ENCODE peak calls at places on chromosomes 2 and 18, in ten cellular contexts. D is IMR-90, X is endothelial cell of umbilical vein, K is astrocyte of the spinal cord, Z is A549, N is mammary epithelial cell, R is HCT116, C is epithelial cell of proximal tubule, Q is progenitor cell of endocrine pancreas, O is ascending aorta. P is an unnamed sample.

GRCh38 chr2:235689427-235689853 is 195.6 kb downstream of the AGAP1 start:
- DNase-seq in D (no peak), X (no peak), K (no peak), Z (no peak), N (no peak), R (no peak), C (no peak), Q (no peak), O (no peak), P (no peak)

GRCh38 chr2:64859208-64860161 is 129.7 kb upstream of the SLC1A4 start:
- DNase-seq in D (peak), X (peak), K (peak), Z (peak), N (peak), R (peak), C (peak), Q (peak), O (peak), P (no peak)

GRCh38 chr2:67065046-67065445 is 332.1 kb upstream of the ETAA1 start:
- DNase-seq in D (no peak), X (no peak), K (no peak), Z (no peak), N (no peak), R (no peak), C (no peak), Q (no peak), O (no peak), P (no peak)

GRCh38 chr18:46497129-46497528 is 159.9 kb downstream of the LOXHD1 start:
- DNase-seq in D (no peak), X (no peak), K (peak), Z (no peak), N (peak), R (no peak), C (no peak), Q (peak), O (no peak), P (no peak)

GRCh38 chr2:84247532-84247931 is 211.5 kb downstream of the SUCLG1 start:
- DNase-seq in D (no peak), X (no peak), K (no peak), Z (no peak), N (peak), R (no peak), C (peak), Q (no peak), O (no peak), P (no peak)

GRCh38 chr2:26537069-26537825 is 59.3 kb upstream of the OTOF start:
- DNase-seq in D (no peak), X (no peak), K (no peak), Z (no peak), N (no peak), R (no peak), C (no peak), Q (no peak), O (peak), P (no peak)

GRCh38 chr2:46000660-46001059 is 296.5 kb upstream of the EPAS1 start:
- DNase-seq in D (no peak), X (no peak), K (no peak), Z (no peak), N (no peak), R (no peak), C (no peak), Q (no peak), O (no peak), P (no peak)

GRCh38 chr2:64730551-64731305 is 77.0 kb upstream of the SERTAD2 start:
- DNase-seq in D (peak), X (peak), K (peak), Z (no peak), N (peak), R (no peak), C (peak), Q (no peak), O (peak), P (no peak)

GRCh38 chr18:79321625-79322024 is 74.1 kb upstream of the NFATC1 start:
- DNase-seq in D (peak), X (no peak), K (no peak), Z (no peak), N (no peak), R (no peak), C (no peak), Q (no peak), O (no peak), P (no peak)

GRCh38 chr2:168758970-168759820 is 43.2 kb upstream of the NOSTRIN start:
- DNase-seq in D (peak), X (peak), K (peak), Z (peak), N (peak), R (peak), C (no peak), Q (no peak), O (no peak), P (no peak)

GRCh38 chr2:80050246-80050645 is 254.3 kb downstream of the LRRTM1 start:
- DNase-seq in D (peak), X (no peak), K (no peak), Z (no peak), N (no peak), R (no peak), C (no peak), Q (no peak), O (no peak), P (no peak)

GRCh38 chr2:225074366-225074765 is 32.1 kb upstream of the DOCK10 start:
- DNase-seq in D (no peak), X (no peak), K (peak), Z (no peak), N (no peak), R (no peak), C (no peak), Q (no peak), O (no peak), P (no peak)

GRCh38 chr2:33583194-33583938 is 15.7 kb downstream of the FAM98A start:
- DNase-seq in D (peak), X (peak), K (peak), Z (no peak), N (peak), R (no peak), C (no peak), Q (no peak), O (no peak), P (no peak)

GRCh38 chr2:72863046-72863445 is 24.2 kb upstream of the SPR start:
- DNase-seq in D (no peak), X (no peak), K (no peak), Z (no peak), N (no peak), R (no peak), C (no peak), Q (no peak), O (no peak), P (no peak)

GRCh38 chr2:219719521-219719920 is 92.1 kb downstream of the SLC4A3 start:
- DNase-seq in D (no peak), X (no peak), K (no peak), Z (no peak), N (no peak), R (no peak), C (no peak), Q (no peak), O (peak), P (no peak)

GRCh38 chr18:28284132-28284531 is 107.2 kb upstream of the CDH2 start:
- DNase-seq in D (peak), X (no peak), K (peak), Z (no peak), N (peak), R (no peak), C (no peak), Q (no peak), O (no peak), P (no peak)

GRCh38 chr2:215003001-215003400 is 135.4 kb downstream of the ABCA12 start:
- DNase-seq in D (peak), X (no peak), K (peak), Z (no peak), N (no peak), R (no peak), C (no peak), Q (no peak), O (no peak), P (no peak)

GRCh38 chr2:144643537-144644336 is 123.8 kb upstream of the ZEB2 start:
- DNase-seq in D (no peak), X (no peak), K (peak), Z (no peak), N (no peak), R (no peak), C (no peak), Q (no peak), O (no peak), P (no peak)

GRCh38 chr2:4914551-4914950 is 777.6 kb upstream of the SOX11 start:
- DNase-seq in D (no peak), X (no peak), K (peak), Z (peak), N (peak), R (no peak), C (peak), Q (no peak), O (no peak), P (no peak)

GRCh38 chr2:130864830-130865229 is 28.1 kb downstream of the ARHGEF4 start:
- DNase-seq in D (peak), X (no peak), K (peak), Z (no peak), N (peak), R (peak), C (no peak), Q (no peak), O (no peak), P (no peak)

GRCh38 chr2:3805120-3805519 is 101.7 kb downstream of the DCDC2C start:
- DNase-seq in D (no peak), X (no peak), K (no peak), Z (peak), N (no peak), R (peak), C (no peak), Q (no peak), O (no peak), P (no peak)

GRCh38 chr18:77557030-77557429 is 307.4 kb downstream of the GALR1 start:
- DNase-seq in D (no peak), X (no peak), K (peak), Z (no peak), N (no peak), R (no peak), C (no peak), Q (peak), O (no peak), P (no peak)

GRCh38 chr2:1887915-1888314 is 143.6 kb upstream of the PXDN start:
- DNase-seq in D (peak), X (no peak), K (no peak), Z (peak), N (no peak), R (peak), C (no peak), Q (no peak), O (no peak), P (no peak)

GRCh38 chr2:37827455-37827854 is 97.6 kb upstream of the RMDN2 start:
- DNase-seq in D (no peak), X (no peak), K (no peak), Z (no peak), N (no peak), R (no peak), C (no peak), Q (no peak), O (no peak), P (no peak)

GRCh38 chr2:11079131-11079824 is 76.0 kb upstream of the SLC66A3 start:
- DNase-seq in D (no peak), X (no peak), K (no peak), Z (no peak), N (no peak), R (no peak), C (no peak), Q (no peak), O (peak), P (no peak)

GRCh38 chr2:53828331-53828730 is 31.4 kb downstream of the GPR75 start:
- DNase-seq in D (no peak), X (no peak), K (no peak), Z (no peak), N (no peak), R (no peak), C (no peak), Q (no peak), O (no peak), P (no peak)

GRCh38 chr18:35252466-35252865 is 11.6 kb downstream of the ZNF397 start:
- DNase-seq in D (no peak), X (no peak), K (no peak), Z (no peak), N (no peak), R (no peak), C (no peak), Q (no peak), O (no peak), P (no peak)

GRCh38 chr2:145845923-145846322 is 1326.0 kb upstream of the ZEB2 start:
- DNase-seq in D (no peak), X (no peak), K (no peak), Z (no peak), N (no peak), R (no peak), C (no peak), Q (no peak), O (no peak), P (no peak)

GRCh38 chr18:34787931-34788532 is 77.9 kb downstream of the DTNA start:
- DNase-seq in D (peak), X (peak), K (peak), Z (peak), N (peak), R (peak), C (no peak), Q (no peak), O (no peak), P (peak)

GRCh38 chr2:33617401-33617800 is 18.3 kb upstream of the FAM98A start:
- DNase-seq in D (no peak), X (no peak), K (no peak), Z (no peak), N (no peak), R (no peak), C (no peak), Q (no peak), O (no peak), P (no peak)

GRCh38 chr2:57701391-57701791 is 345.2 kb upstream of the VRK2 start:
- DNase-seq in D (peak), X (no peak), K (peak), Z (no peak), N (no peak), R (no peak), C (peak), Q (no peak), O (no peak), P (no peak)

GRCh38 chr2:7567646-7568045 is 650.4 kb downstream of the RNF144A start:
- DNase-seq in D (no peak), X (no peak), K (no peak), Z (no peak), N (no peak), R (no peak), C (no peak), Q (no peak), O (no peak), P (no peak)

GRCh38 chr2:23912054-23912453 is 14.9 kb downstream of the ATAD2B start:
- DNase-seq in D (peak), X (no peak), K (peak), Z (no peak), N (no peak), R (peak), C (no peak), Q (no peak), O (no peak), P (no peak)

GRCh38 chr2:23669413-23670244 is 257.3 kb downstream of the ATAD2B start:
- DNase-seq in D (peak), X (no peak), K (peak), Z (no peak), N (peak), R (no peak), C (peak), Q (no peak), O (peak), P (no peak)

GRCh38 chr18:34598136-34598635 is 111.9 kb upstream of the DTNA start:
- DNase-seq in D (peak), X (peak), K (no peak), Z (no peak), N (no peak), R (no peak), C (no peak), Q (no peak), O (no peak), P (no peak)

GRCh38 chr2:101699939-101700442 is 2.5 kb downstream of the MAP4K4 start:
- DNase-seq in D (peak), X (peak), K (no peak), Z (peak), N (peak), R (no peak), C (no peak), Q (no peak), O (no peak), P (no peak)

DNA sequence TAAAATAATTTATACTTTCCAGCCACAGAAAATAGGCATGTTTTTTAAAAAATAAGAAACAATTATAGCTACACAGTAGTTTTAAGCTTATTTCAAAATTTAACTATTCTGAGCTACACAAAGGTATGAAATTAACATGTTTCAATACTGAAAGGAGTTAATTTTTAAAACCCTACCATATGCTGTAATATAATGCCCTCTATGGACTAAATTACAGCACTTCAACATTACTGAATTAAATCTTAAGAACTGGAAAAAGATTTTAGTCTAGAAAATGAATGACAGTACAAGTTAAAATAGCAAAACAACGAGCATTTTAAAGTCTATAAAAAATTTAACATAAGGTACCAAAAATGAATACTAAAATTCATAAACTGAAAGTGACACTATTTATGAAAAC is 36.3 kb downstream of the RTN4 start:
- DNase-seq in D (no peak), X (no peak), K (no peak), Z (no peak), N (no peak), R (no peak), C (no peak), Q (no peak), O (no peak), P (no peak)
- TF ChIP-seq CTCF in D (no peak), X (no peak), K (no peak), Z (peak), N (peak), R (no peak), C (no peak), Q (peak), O (peak), P (peak)

DNA sequence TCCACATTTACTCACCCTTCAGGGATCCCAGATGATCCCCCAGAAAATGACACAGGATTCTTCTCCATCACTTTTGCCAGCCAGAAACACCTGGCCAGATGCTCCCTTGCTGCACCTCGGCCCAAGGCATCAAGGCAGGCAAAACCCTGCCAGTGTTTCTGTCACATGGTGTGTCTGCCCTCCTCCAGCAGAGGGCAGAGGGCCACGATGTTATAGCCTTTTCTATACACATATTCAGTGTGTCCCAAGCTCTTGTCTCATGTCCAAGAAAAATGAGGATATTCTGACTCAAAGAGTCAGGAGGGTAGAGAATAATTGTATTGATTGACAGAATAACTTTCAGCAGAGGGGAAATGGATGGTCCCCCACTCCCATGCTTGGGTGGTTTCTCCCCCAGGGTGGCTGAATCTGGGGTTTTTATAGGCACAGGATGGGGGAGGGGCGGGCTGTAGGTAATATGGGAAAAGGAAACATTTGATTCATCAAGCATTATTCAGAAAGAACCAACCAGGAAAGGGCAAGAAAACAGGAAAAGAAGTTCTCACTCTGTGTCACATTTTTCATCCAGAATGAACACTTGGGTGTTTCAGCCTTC is 933.9 kb downstream of the TRIB2 start:
- DNase-seq in D (no peak), X (no peak), K (no peak), Z (no peak), N (no peak), R (no peak), C (no peak), Q (no peak), O (no peak), P (no peak)
- TF ChIP-seq CTCF in D (no peak), X (no peak), K (no peak), Z (no peak), N (no peak), R (no peak), C (peak), Q (peak), O (no peak), P (no peak)

GRCh38 chr2:127023504-127023903 is 83.5 kb downstream of the BIN1 start:
- DNase-seq in D (no peak), X (no peak), K (no peak), Z (no peak), N (no peak), R (no peak), C (no peak), Q (no peak), O (no peak), P (no peak)

GRCh38 chr2:127024769-127025356 is 82.1 kb downstream of the BIN1 start:
- DNase-seq in D (peak), X (no peak), K (peak), Z (peak), N (peak), R (no peak), C (no peak), Q (peak), O (no peak), P (no peak)

GRCh38 chr2:127027715-127028114 is 79.2 kb downstream of the BIN1 start:
- DNase-seq in D (no peak), X (no peak), K (no peak), Z (no peak), N (no peak), R (no peak), C (no peak), Q (no peak), O (no peak), P (no peak)

GRCh38 chr2:127022817-127023216 is 84.1 kb downstream of the BIN1 start:
- DNase-seq in D (no peak), X (no peak), K (no peak), Z (no peak), N (no peak), R (no peak), C (no peak), Q (no peak), O (no peak), P (no peak)

GRCh38 chr2:127025357-127026062 is 81.4 kb downstream of the BIN1 start:
- DNase-seq in D (peak), X (peak), K (peak), Z (peak), N (peak), R (no peak), C (no peak), Q (peak), O (peak), P (peak)
- TF ChIP-seq CTCF in D (peak), X (peak), K (peak), Z (peak), N (peak), R (no peak), C (peak), Q (peak), O (no peak), P (peak)

GRCh38 chr2:157181234-157181633 is 76.3 kb upstream of the GALNT5 start:
- DNase-seq in D (peak), X (no peak), K (no peak), Z (no peak), N (no peak), R (no peak), C (no peak), Q (no peak), O (no peak), P (no peak)

GRCh38 chr2:157184161-157184910 is 73.2 kb upstream of the GALNT5 start:
- DNase-seq in D (peak), X (no peak), K (peak), Z (no peak), N (peak), R (no peak), C (no peak), Q (no peak), O (no peak), P (no peak)

GRCh38 chr2:157179706-157180105 is 77.8 kb upstream of the GALNT5 start:
- DNase-seq in D (no peak), X (no peak), K (no peak), Z (no peak), N (no peak), R (no peak), C (no peak), Q (no peak), O (no peak), P (no peak)

GRCh38 chr2:157182834-157183396 is 74.6 kb upstream of the GALNT5 start:
- DNase-seq in D (peak), X (peak), K (peak), Z (peak), N (peak), R (no peak), C (peak), Q (no peak), O (no peak), P (no peak)

DNA sequence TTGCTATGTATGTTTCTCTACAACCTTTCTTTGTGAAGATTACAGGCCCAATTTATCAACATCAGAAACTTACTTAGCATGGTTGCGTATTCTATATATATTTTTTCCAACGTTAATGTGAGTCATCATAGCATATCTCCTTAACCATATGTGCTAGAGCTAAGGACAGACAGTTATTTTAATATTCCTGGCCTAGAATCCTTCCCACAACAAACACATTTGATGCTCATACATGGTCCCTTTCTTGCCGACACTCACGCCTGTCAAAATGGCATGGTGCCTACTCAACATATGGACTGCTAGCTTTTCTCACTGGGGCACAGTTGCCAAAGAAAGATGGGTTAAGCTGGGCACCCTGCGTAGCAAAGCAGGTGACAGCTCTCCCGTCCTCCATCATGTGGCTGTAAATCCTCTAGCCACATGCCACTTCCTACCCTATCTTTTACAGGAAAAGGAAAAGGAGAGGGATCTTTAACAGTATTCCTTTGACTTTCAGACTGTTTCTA is 75.2 kb upstream of the GALNT5 start:
- DNase-seq in D (peak), X (peak), K (peak), Z (no peak), N (no peak), R (no peak), C (no peak), Q (no peak), O (no peak), P (no peak)
- TF ChIP-seq CTCF in D (no peak), X (no peak), K (no peak), Z (no peak), N (no peak), R (no peak), C (no peak), Q (no peak), O (no peak), P (no peak)

P was measured in D721Med.